ENCODE peak calls at places on chromosomes 5 and 9, in nine cellular contexts. J is bronchial epithelial cell; F is AG08396; I is GM23338; O is iris pigment epithelial cell; G is RPMI8226; R is RWPE1; D is germinal center; P is activated naive CD4-positive, alpha-beta T cell treated with anti-CD3 and anti-CD28 coated beads, Interleukin-2, amount 50 U/mL, for 72 hours. K is an unnamed sample.

GRCh38 chr9:107735821-107736220 is 246.3 kb upstream of the KLF4 start:
- DNase-seq in O (no peak), P (no peak), R (no peak), D (no peak), F (no peak), I (no peak), G (no peak), J (no peak), K (no peak)

GRCh38 chr5:151709109-151709735 is 22.5 kb upstream of the SPARC start:
- DNase-seq in I (no peak), G (no peak), O (no peak), F (no peak), J (no peak), R (no peak), P (no peak), D (no peak), K (no peak)

GRCh38 chr9:34045903-34046302 is 2.8 kb downstream of the UBAP2 start:
- DNase-seq in D (no peak), F (no peak), J (no peak), R (no peak), O (no peak), I (no peak), P (no peak), G (no peak), K (no peak)

GRCh38 chr5:172939045-172939444 is 20.2 kb upstream of the RPL26L1 start:
- DNase-seq in D (no peak), J (no peak), R (no peak), P (no peak), F (no peak), G (peak; percentile 25), O (peak; percentile 40), I (peak; percentile 82), K (no peak)

GRCh38 chr5:124451721-124452383 is 294.6 kb downstream of the ZNF608 start:
- DNase-seq in I (no peak), R (no peak), D (no peak), O (no peak), P (no peak), G (no peak), J (no peak), F (no peak), K (no peak)

GRCh38 chr9:24245988-24246387 is 299.7 kb downstream of the IZUMO3 start:
- DNase-seq in O (peak; percentile 34), P (no peak), G (peak; percentile 10), I (peak; percentile 72), F (peak; percentile 4), R (peak; percentile 26), D (no peak), J (peak; percentile 21), K (no peak)

GRCh38 chr9:5301544-5301943 is 3.0 kb downstream of the RLN2 start:
- DNase-seq in R (no peak), I (no peak), F (no peak), J (no peak), O (no peak), G (no peak), D (no peak), P (no peak), K (no peak)

GRCh38 chr5:115375922-115376321 is 79.5 kb upstream of the CCDC112 start:
- DNase-seq in P (no peak), D (no peak), G (peak; percentile 36), J (no peak), O (peak; percentile 33), R (no peak), I (no peak), F (no peak), K (no peak)

GRCh38 chr9:95167998-95168397 is 149.5 kb downstream of the FANCC start:
- DNase-seq in R (peak; percentile 75), D (peak; percentile 45), J (peak; percentile 92), P (no peak), F (peak; percentile 72), O (peak; percentile 96), I (peak; percentile 97), G (peak; percentile 62), K (no peak)

GRCh38 chr9:114365194-114365593 is 22.6 kb downstream of the AKNA start:
- DNase-seq in D (no peak), R (no peak), P (no peak), I (no peak), J (no peak), G (no peak), F (no peak), O (no peak), K (no peak)

GRCh38 chr9:107410045-107410819 is 79.3 kb downstream of the KLF4 start:
- DNase-seq in R (no peak), F (no peak), I (no peak), P (no peak), J (peak; percentile 86), G (no peak), D (no peak), O (no peak), K (no peak)

GRCh38 chr5:151751593-151751992 is 6.8 kb downstream of the ATOX1 start:
- DNase-seq in R (no peak), D (no peak), J (no peak), O (no peak), I (no peak), P (no peak), F (no peak), G (no peak), K (no peak)

GRCh38 chr9:114051281-114051680 is 26.8 kb downstream of the AMBP start:
- DNase-seq in G (no peak), F (no peak), O (no peak), I (no peak), R (no peak), J (no peak), D (no peak), P (peak; percentile 25), K (no peak)

GRCh38 chr5:147835386-147835798 is 3.9 kb upstream of the SPINK1 start:
- DNase-seq in O (peak; percentile 72), P (no peak), R (peak; percentile 64), D (no peak), G (no peak), I (no peak), F (no peak), J (peak; percentile 98), K (no peak)